ENCODE peak calls at places on chromosomes 12 and 14, in ten cellular contexts. G, L, W, N, C, V, M, F, T and H are unnamed samples.

GRCh38 chr14:90381011-90381790 is 15.6 kb upstream of the CALM1 start:
- DNase-seq in C (peak), M (no peak), F (no peak), T (no peak), W (no peak), N (no peak), V (peak), G (peak), L (no peak), H (no peak)

GRCh38 chr12:123748171-123748570 is 13.9 kb upstream of the DNAH10 start:
- DNase-seq in C (no peak), M (no peak), N (no peak), V (no peak), T (no peak), W (no peak), L (no peak), F (no peak), G (no peak), H (no peak)

GRCh38 chr12:121390856-121391255 is 9.1 kb upstream of the RNF34 start:
- DNase-seq in M (no peak), W (no peak), T (no peak), V (no peak), C (no peak), N (no peak), L (no peak), F (no peak), G (no peak), H (no peak)

GRCh38 chr12:110141389-110141788 is 17.2 kb downstream of the IFT81 start:
- DNase-seq in F (peak), V (peak), G (peak), L (peak), C (peak), W (no peak), M (no peak), N (peak), T (peak), H (no peak)

GRCh38 chr14:99093532-99094517 is 178.2 kb downstream of the BCL11B start:
- DNase-seq in N (no peak), F (no peak), W (peak), L (no peak), M (no peak), G (no peak), C (no peak), V (no peak), T (no peak), H (no peak)

GRCh38 chr14:75222208-75222701 is 45.8 kb upstream of the TMED10 start:
- DNase-seq in G (peak), L (no peak), M (no peak), C (peak), W (no peak), N (no peak), F (peak), T (peak), V (peak), H (no peak)

GRCh38 chr12:54891717-54892478 is 37.6 kb downstream of the MUCL1 start:
- DNase-seq in W (no peak), V (no peak), N (peak), C (no peak), T (no peak), L (no peak), G (no peak), M (no peak), F (no peak), H (peak)

GRCh38 chr12:114166360-114166759 is 200.2 kb upstream of the RBM19 start:
- DNase-seq in M (peak), G (peak), L (peak), N (no peak), W (no peak), T (peak), C (peak), F (peak), V (peak), H (peak)

GRCh38 chr14:81323621-81324400 is 76.3 kb downstream of the STON2 start:
- DNase-seq in W (no peak), M (peak), V (no peak), L (no peak), F (no peak), C (no peak), T (no peak), G (no peak), N (no peak), H (no peak)

GRCh38 chr12:30201301-30202160 is 417.8 kb upstream of the TMTC1 start:
- DNase-seq in F (no peak), N (no peak), L (no peak), C (no peak), T (peak), G (no peak), V (peak), W (no peak), M (no peak), H (no peak)

GRCh38 chr12:102824218-102824835 is 92.7 kb downstream of the PAH start:
- DNase-seq in G (no peak), N (peak), M (peak), L (no peak), V (peak), C (peak), W (no peak), T (peak), F (peak), H (no peak)

GRCh38 chr14:73662439-73663056 is 17.8 kb downstream of the DNAL1 start:
- DNase-seq in M (peak), L (peak), V (peak), T (peak), C (peak), N (no peak), F (peak), G (peak), W (peak), H (peak)

GRCh38 chr14:57692671-57693070 is 173.2 kb downstream of the SLC35F4 start:
- DNase-seq in V (peak), G (peak), W (peak), T (no peak), C (peak), L (peak), M (no peak), F (peak), N (no peak), H (peak)

GRCh38 chr14:102085503-102085902 is 1.3 kb downstream of the HSP90AA1 start:
- DNase-seq in C (no peak), N (no peak), W (no peak), G (no peak), F (no peak), V (no peak), L (no peak), T (no peak), M (no peak), H (no peak)

GRCh38 chr14:102086346-102086971 is 385 bp downstream of the HSP90AA1 start:
- DNase-seq in G (peak), L (no peak), V (peak), F (peak), M (peak), T (peak), W (no peak), C (peak), N (no peak), H (no peak)

GRCh38 chr14:102086972-102087761 is at the start of gene HSP90AA1:
- DNase-seq in F (peak), M (peak), W (peak), V (peak), L (peak), T (peak), G (peak), N (peak), C (peak), H (no peak)

GRCh38 chr14:102087762-102088011 is 843 bp upstream of the HSP90AA1 start:
- DNase-seq in G (no peak), F (no peak), L (no peak), N (no peak), T (no peak), C (no peak), W (no peak), M (no peak), V (no peak), H (no peak)

DNA sequence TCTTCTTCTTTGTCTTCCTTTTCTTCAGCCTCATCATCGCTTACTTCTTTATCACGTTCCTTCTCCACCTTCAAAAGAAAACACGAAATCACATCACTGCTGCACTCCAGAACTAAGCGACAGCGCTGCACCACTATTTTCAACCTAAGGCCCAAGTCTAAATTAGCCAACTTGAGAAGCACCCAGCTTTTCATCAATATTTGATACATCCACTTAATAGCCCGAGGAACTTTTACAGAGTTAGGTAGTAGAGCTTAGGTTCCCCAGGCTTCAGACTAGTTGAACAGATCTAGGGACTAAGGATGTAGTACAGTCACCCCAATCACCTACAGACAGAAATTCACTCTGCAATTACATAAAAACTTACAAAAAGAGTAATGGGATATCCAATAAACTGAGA is 1.9 kb downstream of the HSP90AA1 start:
- DNase-seq in L (no peak), N (no peak), T (no peak), W (no peak), C (no peak), M (no peak), G (no peak), V (no peak), F (no peak), H (no peak)
- H3K4me3 ChIP-seq in L (no peak), N (peak), T (no peak), W (peak), C (peak), M (peak), G (peak), V (peak), F (peak), H (peak)

GRCh38 chr14:77123381-77124344 is 17.9 kb downstream of the ZDHHC22 start:
- DNase-seq in G (no peak), W (no peak), F (no peak), N (peak), T (no peak), M (peak), L (no peak), V (peak), C (no peak), H (peak)
- H3K4me3 ChIP-seq in G (no peak), W (no peak), F (no peak), N (no peak), T (no peak), M (peak), L (no peak), V (no peak), C (no peak), H (no peak)

DNA sequence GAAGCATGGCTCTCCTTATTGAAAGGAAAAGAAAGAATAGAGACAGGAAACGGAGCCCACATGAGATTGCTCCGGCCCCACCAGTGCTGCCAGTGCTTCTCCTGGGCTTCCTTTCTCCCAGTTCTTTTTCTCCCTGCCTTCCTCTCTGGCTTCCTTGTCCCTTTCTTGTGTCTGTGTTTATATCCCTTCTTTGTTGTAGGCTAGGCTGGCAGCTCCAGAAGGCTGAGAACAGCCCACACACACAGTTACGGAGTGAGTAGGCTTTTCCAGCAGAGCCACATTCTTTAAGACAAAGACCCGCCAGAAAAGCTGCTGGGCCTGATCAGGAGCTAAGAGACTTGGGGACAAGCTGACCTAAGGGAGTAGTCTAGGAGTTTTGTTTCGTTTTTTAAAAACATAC is 13.0 kb downstream of the CIPC start:
- DNase-seq in G (peak), M (peak), L (no peak), N (no peak), C (no peak), T (no peak), W (no peak), F (no peak), V (peak), H (no peak)
- H3K4me3 ChIP-seq in G (no peak), M (no peak), L (no peak), N (no peak), C (no peak), T (no peak), W (no peak), F (no peak), V (no peak), H (no peak)

GRCh38 chr14:31045501-31046080 is 19.4 kb upstream of the STRN3 start:
- DNase-seq in G (no peak), T (no peak), V (no peak), W (no peak), C (no peak), N (no peak), M (no peak), F (no peak), L (no peak), H (no peak)
- H3K4me3 ChIP-seq in G (no peak), T (no peak), V (no peak), W (no peak), C (no peak), N (no peak), M (no peak), F (no peak), L (no peak), H (no peak)

GRCh38 chr12:116808113-116808786 is 70.1 kb downstream of the RNFT2 start:
- DNase-seq in V (no peak), M (peak), G (no peak), W (no peak), N (no peak), L (no peak), C (no peak), F (no peak), T (no peak), H (no peak)

GRCh38 chr12:116804051-116804450 is 65.9 kb downstream of the RNFT2 start:
- DNase-seq in W (no peak), L (no peak), C (no peak), G (no peak), N (no peak), M (no peak), V (no peak), T (no peak), F (no peak), H (no peak)

GRCh38 chr12:116802018-116802417 is 63.9 kb downstream of the RNFT2 start:
- DNase-seq in C (no peak), M (no peak), V (no peak), L (no peak), F (no peak), T (no peak), W (no peak), G (no peak), N (no peak), H (no peak)

GRCh38 chr12:116803018-116803736 is 65.1 kb downstream of the RNFT2 start:
- DNase-seq in L (no peak), F (no peak), V (no peak), M (no peak), N (no peak), W (no peak), C (no peak), T (no peak), G (no peak), H (no peak)

GRCh38 chr12:116806845-116807440 is 68.8 kb downstream of the RNFT2 start:
- DNase-seq in C (no peak), N (no peak), L (no peak), G (no peak), W (no peak), V (no peak), F (peak), T (no peak), M (peak), H (no peak)
- H3K4me3 ChIP-seq in C (no peak), N (no peak), L (no peak), G (no peak), W (no peak), V (no peak), F (no peak), T (no peak), M (no peak), H (no peak)